ENCODE peak calls at places on chromosomes 1 and 21, in six cellular contexts. N, P, Y, W, T and L are unnamed samples.

GRCh38 chr1:168783831-168784230 is 54.8 kb upstream of the DPT start:
- DNase-seq in N (no peak), P (no peak), Y (no peak), W (peak), T (no peak), L (peak)

GRCh38 chr1:85339089-85339488 is 62.7 kb upstream of the BCL10 start:
- DNase-seq in N (no peak), P (no peak), Y (no peak), W (no peak), T (no peak), L (no peak)

GRCh38 chr1:24315391-24315790 is 3.8 kb upstream of the GRHL3 start:
- DNase-seq in N (no peak), P (no peak), Y (no peak), W (no peak), T (no peak), L (no peak)

GRCh38 chr1:180250883-180251509 is 20.9 kb downstream of the LHX4 start:
- DNase-seq in N (peak), P (peak), Y (no peak), W (no peak), T (no peak), L (no peak)

GRCh38 chr1:198667796-198668195 is 29.0 kb downstream of the PTPRC start:
- DNase-seq in N (no peak), P (no peak), Y (no peak), W (no peak), T (no peak), L (no peak)

GRCh38 chr1:41590331-41590730 is 105.8 kb upstream of the EDN2 start:
- DNase-seq in N (no peak), P (no peak), Y (no peak), W (no peak), T (peak), L (no peak)

GRCh38 chr1:228267962-228268890 is 60.4 kb downstream of the OBSCN start:
- DNase-seq in N (no peak), P (no peak), Y (no peak), W (no peak), T (no peak), L (peak)

GRCh38 chr1:27391511-27392095 is 819 bp upstream of the GPR3 start:
- DNase-seq in N (no peak), P (peak), Y (no peak), W (peak), T (peak), L (peak)

GRCh38 chr1:152061952-152062351 is 25.1 kb upstream of the S100A11 start:
- DNase-seq in N (no peak), P (no peak), Y (no peak), W (no peak), T (no peak), L (no peak)

GRCh38 chr1:169003864-169004516 is 102.5 kb upstream of the ATP1B1 start:
- DNase-seq in N (no peak), P (no peak), Y (no peak), W (no peak), T (peak), L (no peak)

GRCh38 chr1:119773711-119774241 is 5.1 kb upstream of the HMGCS2 start:
- DNase-seq in N (no peak), P (no peak), Y (no peak), W (no peak), T (no peak), L (no peak)

GRCh38 chr1:245764040-245764439 is 609.3 kb downstream of the KIF26B start:
- DNase-seq in N (no peak), P (no peak), Y (no peak), W (no peak), T (no peak), L (no peak)

GRCh38 chr1:32372149-32372756 is 9.9 kb downstream of the TSSK3 start:
- DNase-seq in N (no peak), P (no peak), Y (peak), W (no peak), T (no peak), L (no peak)

GRCh38 chr1:8412183-8412831 is 94.4 kb downstream of the SLC45A1 start:
- DNase-seq in N (no peak), P (no peak), Y (no peak), W (peak), T (no peak), L (no peak)

GRCh38 chr21:14866859-14867560 is 197.8 kb downstream of the NRIP1 start:
- DNase-seq in N (no peak), P (no peak), Y (no peak), W (no peak), T (no peak), L (no peak)

GRCh38 chr1:200365897-200366426 is 43.9 kb downstream of the ZNF281 start:
- DNase-seq in N (no peak), P (no peak), Y (no peak), W (no peak), T (no peak), L (no peak)

GRCh38 chr1:93016171-93016570 is 54.9 kb upstream of the DIPK1A start:
- DNase-seq in N (no peak), P (no peak), Y (no peak), W (no peak), T (no peak), L (no peak)

GRCh38 chr1:110196917-110197782 is 13.0 kb upstream of the KCNC4 start:
- DNase-seq in N (no peak), P (peak), Y (peak), W (no peak), T (peak), L (no peak)

GRCh38 chr1:227318852-227319607 is 738 bp upstream of the CDC42BPA start:
- DNase-seq in N (no peak), P (no peak), Y (no peak), W (peak), T (peak), L (peak)

GRCh38 chr1:63323866-63324778 is 1.8 kb downstream of the FOXD3 start:
- DNase-seq in N (no peak), P (no peak), Y (no peak), W (no peak), T (no peak), L (no peak)

GRCh38 chr1:34763142-34763781 is 3.7 kb downstream of the GJB4 start:
- DNase-seq in N (no peak), P (no peak), Y (no peak), W (no peak), T (no peak), L (no peak)

GRCh38 chr1:40404670-40405462 is 31.3 kb downstream of the SMAP2 start:
- DNase-seq in N (no peak), P (no peak), Y (no peak), W (peak), T (no peak), L (peak)

GRCh38 chr1:214086945-214087344 is 99.2 kb downstream of the PROX1 start:
- DNase-seq in N (no peak), P (no peak), Y (no peak), W (no peak), T (no peak), L (no peak)

GRCh38 chr1:91278754-91279153 is 125.9 kb downstream of the HFM1 start:
- DNase-seq in N (no peak), P (no peak), Y (no peak), W (no peak), T (no peak), L (no peak)

GRCh38 chr21:41523175-41523574 is 15.2 kb upstream of the TMPRSS2 start:
- DNase-seq in N (peak), P (no peak), Y (no peak), W (no peak), T (peak), L (no peak)

GRCh38 chr1:22488319-22488718 is 36.7 kb downstream of the ZBTB40 start:
- DNase-seq in N (no peak), P (no peak), Y (no peak), W (no peak), T (no peak), L (no peak)

GRCh38 chr1:192544983-192545393 is 30.6 kb upstream of the RGS1 start:
- DNase-seq in N (no peak), P (no peak), Y (no peak), W (no peak), T (no peak), L (no peak)

GRCh38 chr1:214523124-214523824 is 28.1 kb downstream of the PTPN14 start:
- DNase-seq in N (no peak), P (no peak), Y (no peak), W (no peak), T (no peak), L (no peak)

GRCh38 chr1:58412071-58412580 is 134.4 kb downstream of the OMA1 start:
- DNase-seq in N (no peak), P (no peak), Y (no peak), W (no peak), T (no peak), L (no peak)

GRCh38 chr21:22120616-22121266 is 1122.5 kb downstream of the NCAM2 start:
- DNase-seq in N (no peak), P (no peak), Y (no peak), W (no peak), T (no peak), L (no peak)

GRCh38 chr1:2777428-2778219 is 23.9 kb downstream of the TTC34 start:
- DNase-seq in N (peak), P (peak), Y (no peak), W (no peak), T (no peak), L (no peak)

GRCh38 chr1:36400825-36401601 is 3.3 kb upstream of the LSM10 start:
- DNase-seq in N (peak), P (peak), Y (peak), W (peak), T (peak), L (peak)

GRCh38 chr1:231020816-231021215 is 19.2 kb downstream of the FAM89A start:
- DNase-seq in N (no peak), P (no peak), Y (no peak), W (no peak), T (no peak), L (no peak)

GRCh38 chr1:9687120-9687875 is 35.8 kb downstream of the PIK3CD start:
- DNase-seq in N (peak), P (peak), Y (peak), W (peak), T (peak), L (peak)

GRCh38 chr1:217331698-217332097 is 299.2 kb downstream of the GPATCH2 start:
- DNase-seq in N (no peak), P (no peak), Y (no peak), W (no peak), T (no peak), L (no peak)

GRCh38 chr1:41842282-41842681 is 76.4 kb downstream of the HIVEP3 start:
- DNase-seq in N (no peak), P (no peak), Y (no peak), W (no peak), T (no peak), L (no peak)

GRCh38 chr1:239987103-239987745 is 104.5 kb upstream of the FMN2 start:
- DNase-seq in N (no peak), P (no peak), Y (no peak), W (no peak), T (peak), L (no peak)

GRCh38 chr1:28917757-28918118 is 3.4 kb downstream of the EPB41 start:
- DNase-seq in N (no peak), P (no peak), Y (no peak), W (no peak), T (no peak), L (no peak)

GRCh38 chr1:28915036-28915895 is 897 bp downstream of the EPB41 start:
- DNase-seq in N (no peak), P (peak), Y (peak), W (peak), T (peak), L (peak)

GRCh38 chr1:28910379-28911125 is 3.8 kb upstream of the EPB41 start:
- DNase-seq in N (no peak), P (no peak), Y (no peak), W (no peak), T (peak), L (no peak)

GRCh38 chr1:28913786-28914227 is 562 bp upstream of the EPB41 start:
- DNase-seq in N (no peak), P (no peak), Y (no peak), W (no peak), T (no peak), L (no peak)

GRCh38 chr1:28914228-28915035 is at the start of gene EPB41:
- DNase-seq in N (peak), P (peak), Y (peak), W (peak), T (peak), L (peak)
- TF ChIP-seq POLR2A in N (peak), P (no peak), Y (no peak), W (peak), T (no peak), L (peak)

GRCh38 chr1:19799233-19799876 is 361 bp downstream of the TMCO4 start:
- DNase-seq in N (peak), P (peak), Y (peak), W (peak), T (peak), L (peak)
- TF ChIP-seq POLR2A in N (peak), P (no peak), Y (no peak), W (no peak), T (no peak), L (no peak)

DNA sequence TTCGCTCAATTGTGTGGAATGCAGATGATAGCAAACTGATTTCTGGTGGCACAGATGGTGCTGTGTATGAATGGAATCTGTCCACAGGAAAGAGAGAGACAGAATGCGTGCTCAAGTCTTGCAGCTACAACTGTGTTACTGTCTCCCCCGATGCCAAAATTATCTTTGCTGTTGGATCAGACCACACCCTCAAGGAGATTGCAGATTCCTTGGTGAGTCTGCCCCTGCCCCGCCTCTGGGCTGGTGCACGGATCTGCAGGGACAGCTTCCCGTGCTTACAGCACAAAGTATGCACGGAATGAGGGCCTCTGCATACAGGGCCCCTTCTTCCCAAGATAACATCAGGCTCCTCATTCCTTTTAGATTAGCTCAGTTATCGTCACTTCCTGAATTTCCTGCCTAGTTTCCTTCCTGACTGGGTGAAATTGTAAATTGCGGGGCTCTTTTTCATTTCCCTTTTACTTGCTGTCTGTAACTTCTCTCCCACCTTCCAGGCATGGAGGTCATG is 34.6 kb downstream of the CFAP57 start:
- DNase-seq in N (no peak), P (no peak), Y (no peak), W (no peak), T (no peak), L (no peak)
- TF ChIP-seq POLR2A in N (no peak), P (no peak), Y (no peak), W (no peak), T (no peak), L (no peak)

GRCh38 chr1:46717654-46718053 is 1.3 kb downstream of the EFCAB14 start:
- DNase-seq in N (no peak), P (no peak), Y (no peak), W (no peak), T (no peak), L (no peak)

GRCh38 chr1:46718727-46719622 is at the start of gene EFCAB14:
- DNase-seq in N (peak), P (peak), Y (peak), W (peak), T (peak), L (peak)

GRCh38 chr1:46721204-46721603 is 2.3 kb upstream of the EFCAB14 start:
- DNase-seq in N (no peak), P (no peak), Y (no peak), W (no peak), T (no peak), L (no peak)

GRCh38 chr1:46719689-46720088 is 775 bp upstream of the EFCAB14 start:
- DNase-seq in N (no peak), P (no peak), Y (no peak), W (no peak), T (peak), L (no peak)

DNA sequence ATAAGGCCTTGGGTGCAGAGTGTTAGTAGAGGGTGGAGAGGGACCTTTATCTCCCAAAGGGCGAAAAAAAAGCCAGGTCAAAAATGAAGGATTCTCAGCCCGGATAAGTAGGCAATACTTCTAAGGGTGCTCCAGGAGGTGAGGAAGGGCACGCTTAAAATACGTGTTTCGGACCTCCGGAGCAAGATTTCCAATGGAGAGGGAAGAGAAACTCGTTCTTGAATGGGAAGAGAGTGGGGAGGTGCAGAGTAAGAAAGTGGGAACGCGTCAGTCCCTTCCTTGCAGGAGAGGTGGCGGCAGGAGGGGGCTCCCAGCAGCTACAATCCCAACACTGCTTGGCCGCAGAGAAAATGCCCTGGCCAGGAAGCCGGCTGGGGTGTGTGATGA is 581 bp downstream of the EFCAB14 start:
- DNase-seq in N (no peak), P (no peak), Y (no peak), W (no peak), T (no peak), L (no peak)
- TF ChIP-seq POLR2A in N (no peak), P (no peak), Y (no peak), W (no peak), T (no peak), L (no peak)

GRCh38 chr1:156153362-156153761 is at the start of gene SEMA4A:
- DNase-seq in N (no peak), P (no peak), Y (no peak), W (no peak), T (peak), L (no peak)

GRCh38 chr1:156152628-156153027 is 757 bp upstream of the SEMA4A start:
- DNase-seq in N (no peak), P (no peak), Y (no peak), W (no peak), T (no peak), L (no peak)

GRCh38 chr1:156151093-156151688 is 2.2 kb upstream of the SEMA4A start:
- DNase-seq in N (no peak), P (peak), Y (no peak), W (no peak), T (no peak), L (no peak)

GRCh38 chr1:156155760-156156495 is 2.5 kb downstream of the SEMA4A start:
- DNase-seq in N (no peak), P (no peak), Y (no peak), W (no peak), T (no peak), L (no peak)

GRCh38 chr1:156154317-156154749 is 948 bp downstream of the SEMA4A start:
- DNase-seq in N (no peak), P (peak), Y (peak), W (no peak), T (peak), L (no peak)
- TF ChIP-seq POLR2A in N (no peak), P (no peak), Y (no peak), W (no peak), T (no peak), L (no peak)

DNA sequence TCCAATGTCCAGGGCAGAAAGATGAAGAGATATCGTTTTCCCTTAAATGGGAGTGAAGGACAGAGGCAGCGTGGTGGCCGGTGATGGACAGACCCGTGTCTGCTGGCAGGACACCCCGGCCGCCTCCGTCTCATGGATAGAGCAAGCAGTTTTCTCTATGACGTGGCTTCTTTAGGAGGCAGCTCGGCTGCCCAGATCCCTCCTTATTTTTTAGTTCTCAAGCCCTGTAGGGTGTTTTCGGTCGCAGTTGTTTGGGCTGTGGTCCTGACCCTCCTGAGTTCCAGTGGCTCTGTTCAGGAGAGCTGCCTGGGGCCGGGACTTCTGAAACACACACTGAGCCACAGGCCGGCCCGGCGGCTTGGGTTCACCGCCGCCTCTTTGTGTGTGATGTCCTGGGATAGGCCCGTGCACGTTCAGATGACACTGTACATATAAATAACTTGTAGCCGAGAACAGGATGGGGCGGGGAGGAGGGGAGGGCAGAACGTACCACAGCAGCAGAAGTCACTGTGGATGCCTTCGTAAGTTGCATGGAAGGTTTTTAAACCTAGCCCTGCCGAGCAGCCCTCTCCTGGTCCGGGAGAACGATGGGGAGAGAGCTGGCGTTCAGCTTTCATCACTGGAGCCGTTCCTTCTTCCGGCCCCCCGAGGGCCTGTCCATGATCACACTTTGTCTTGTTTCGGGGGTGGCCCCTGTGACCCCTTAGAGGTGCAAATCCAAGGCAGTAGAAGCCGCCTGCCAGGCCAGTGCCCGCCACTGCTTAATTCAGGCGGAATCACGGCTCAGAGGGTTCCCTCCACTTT is 65.2 kb downstream of the SIK1 start:
- DNase-seq in N (no peak), P (peak), Y (no peak), W (no peak), T (no peak), L (no peak)
- TF ChIP-seq POLR2A in N (peak), P (no peak), Y (no peak), W (no peak), T (no peak), L (no peak)

GRCh38 chr1:38133781-38134180 is 87.2 kb upstream of the POU3F1 start:
- DNase-seq in N (no peak), P (no peak), Y (no peak), W (no peak), T (no peak), L (no peak)

GRCh38 chr1:38133304-38133703 is 86.7 kb upstream of the POU3F1 start:
- DNase-seq in N (no peak), P (no peak), Y (no peak), W (no peak), T (no peak), L (no peak)

GRCh38 chr1:38131024-38131585 is 84.5 kb upstream of the POU3F1 start:
- DNase-seq in N (no peak), P (no peak), Y (no peak), W (no peak), T (no peak), L (no peak)

GRCh38 chr1:38134294-38134755 is 87.7 kb upstream of the POU3F1 start:
- DNase-seq in N (no peak), P (no peak), Y (no peak), W (no peak), T (no peak), L (no peak)

DNA sequence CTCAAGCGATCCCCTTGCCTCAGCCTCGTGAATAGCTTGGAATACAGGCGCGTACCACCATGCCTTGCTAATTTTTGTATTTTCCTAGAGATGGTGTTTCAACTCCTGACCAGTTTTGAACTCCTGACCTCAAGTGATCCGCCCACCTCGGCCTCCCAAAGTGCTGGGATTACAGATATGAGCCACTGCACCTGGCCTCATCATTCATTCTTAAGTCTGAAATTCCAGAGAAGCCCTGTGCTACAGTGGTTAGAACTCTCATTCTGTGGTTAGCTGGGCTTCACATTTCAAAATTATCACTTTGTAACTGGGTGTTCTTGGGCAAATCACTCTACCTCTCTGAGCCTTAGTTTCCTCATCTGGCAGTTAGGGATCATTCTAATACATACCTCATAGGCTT is 86.1 kb upstream of the POU3F1 start:
- DNase-seq in N (no peak), P (no peak), Y (no peak), W (no peak), T (no peak), L (no peak)
- TF ChIP-seq POLR2A in N (no peak), P (no peak), Y (no peak), W (no peak), T (no peak), L (no peak)